ENCODE peak calls at places on chromosomes 5 and 9, in seven cellular contexts. Y is IMR-90, L is cardiac fibroblast, R is K562, C is nephron progenitor cell, A is colonic mucosa, F is mammary epithelial cell. B is an unnamed sample.

GRCh38 chr5:131977212-131977604 is 31.7 kb upstream of the MEIKIN start:
- DNase-seq in F (no peak), R (no peak), C (no peak), Y (no peak), L (no peak), A (no peak), B (no peak)

GRCh38 chr9:126164796-126165525 is 161.7 kb upstream of the MVB12B start:
- DNase-seq in A (no peak), R (no peak), F (no peak), L (no peak), Y (no peak), C (no peak), B (no peak)

GRCh38 chr5:116799401-116799800 is 224.8 kb upstream of the SEMA6A start:
- DNase-seq in L (no peak), F (no peak), C (no peak), Y (no peak), A (no peak), R (no peak), B (no peak)

GRCh38 chr9:97714435-97714834 is 17.3 kb upstream of the XPA start:
- DNase-seq in L (peak; percentile 28), C (no peak), A (no peak), R (no peak), F (peak; percentile 97), Y (peak; percentile 56), B (peak; percentile 71)

GRCh38 chr9:137397675-137398423 is 25.1 kb downstream of the EXD3 start:
- DNase-seq in L (no peak), C (no peak), A (no peak), R (no peak), Y (no peak), F (no peak), B (no peak)

GRCh38 chr9:134591573-134591981 is 50.0 kb upstream of the COL5A1 start:
- DNase-seq in A (no peak), R (no peak), Y (no peak), C (no peak), F (no peak), L (peak; percentile 61), B (peak; percentile 67)

GRCh38 chr9:26744362-26744965 is 148.1 kb downstream of the CAAP1 start:
- DNase-seq in R (no peak), Y (peak; percentile 38), F (peak; percentile 9), L (peak; percentile 49), A (no peak), C (no peak), B (no peak)

GRCh38 chr5:57492632-57493031 is 10.0 kb upstream of the ACTBL2 start:
- DNase-seq in R (no peak), F (no peak), A (no peak), C (no peak), L (peak; percentile 27), Y (no peak), B (no peak)

GRCh38 chr9:4117835-4118610 is 181.8 kb downstream of the GLIS3 start:
- DNase-seq in R (peak; percentile 61), L (no peak), Y (no peak), C (no peak), F (no peak), A (peak; percentile 38), B (no peak)

GRCh38 chr5:6302684-6303083 is 75.7 kb downstream of the MED10 start:
- DNase-seq in L (no peak), C (peak; percentile 43), Y (no peak), F (no peak), R (no peak), A (no peak), B (no peak)

GRCh38 chr9:35511453-35511852 is 21.5 kb downstream of the RUSC2 start:
- DNase-seq in Y (no peak), R (no peak), F (no peak), C (no peak), L (no peak), A (no peak), B (no peak)
- TF ChIP-seq CTCF in Y (no peak), R (no peak), F (no peak), C (no peak), L (no peak), A (no peak), B (no peak)

GRCh38 chr9:42852133-42852532 is 668.7 kb downstream of the SPATA31A6 start:
- DNase-seq in A (peak; percentile 70), F (peak; percentile 64), Y (no peak), R (no peak), C (peak; percentile 49), L (peak; percentile 0), B (no peak)
- TF ChIP-seq CTCF in A (peak; percentile 32), F (peak; percentile 32), Y (no peak), R (no peak), C (no peak), L (peak; percentile 17), B (no peak)

GRCh38 chr5:144196612-144197011 is 25.9 kb downstream of the KCTD16 start:
- DNase-seq in L (no peak), A (no peak), F (no peak), C (no peak), Y (no peak), R (no peak), B (no peak)
- TF ChIP-seq CTCF in L (no peak), A (no peak), F (no peak), C (no peak), Y (no peak), R (no peak), B (no peak)

DNA sequence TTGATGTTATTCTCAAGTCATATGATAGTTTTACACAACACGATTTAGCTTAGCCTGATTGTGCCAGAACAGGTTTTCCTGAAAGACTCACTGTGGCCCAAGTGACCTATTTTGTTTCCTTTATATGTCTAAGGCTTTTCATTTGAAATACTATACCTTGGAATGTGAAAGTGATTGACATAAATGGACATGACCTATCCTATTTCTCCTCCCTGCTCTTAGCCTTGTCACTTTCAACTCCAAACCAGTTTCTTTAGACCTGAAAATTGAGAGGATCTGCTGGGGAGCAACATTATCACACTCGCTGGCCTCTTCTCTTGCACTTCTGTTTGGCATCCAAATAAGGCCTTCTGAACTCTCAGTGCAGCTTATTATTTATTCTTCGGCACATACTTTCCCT is 496.8 kb downstream of the MAT2B start:
- DNase-seq in A (no peak), R (no peak), L (no peak), Y (no peak), F (peak; percentile 8), C (no peak), B (no peak)
- TF ChIP-seq CTCF in A (no peak), R (no peak), L (no peak), Y (no peak), F (no peak), C (no peak), B (no peak)

DNA sequence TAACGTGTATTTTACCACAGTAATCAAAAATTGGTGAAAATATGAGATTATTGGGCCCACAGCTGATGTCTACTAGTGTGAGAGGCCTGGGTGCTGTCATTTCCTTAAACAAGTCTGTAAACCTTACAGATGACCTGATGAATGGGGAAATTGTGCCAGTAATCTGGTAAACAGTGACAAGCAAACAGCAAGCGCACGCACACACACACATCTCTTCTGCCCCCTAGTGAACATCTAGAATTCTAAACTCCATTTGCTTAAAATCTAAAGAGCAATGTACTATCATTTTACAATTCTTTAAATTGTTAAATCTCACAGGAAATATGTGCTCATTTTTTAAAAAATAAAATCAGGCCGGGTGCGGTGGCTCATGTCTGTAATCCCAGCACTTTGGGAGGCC is 7.5 kb upstream of the RAPGEF1 start:
- DNase-seq in Y (peak; percentile 58), F (peak; percentile 42), A (no peak), R (no peak), C (no peak), L (peak; percentile 80), B (peak; percentile 47)
- TF ChIP-seq CTCF in Y (peak; percentile 68), F (peak; percentile 71), A (no peak), R (peak; percentile 83), C (peak; percentile 31), L (peak; percentile 71), B (peak; percentile 64)

GRCh38 chr5:140734354-140734753 is 34.1 kb downstream of the ZMAT2 start:
- DNase-seq in A (no peak), L (peak; percentile 14), Y (no peak), R (peak; percentile 59), F (no peak), C (no peak), B (no peak)
- TF ChIP-seq CTCF in A (peak; percentile 18), L (peak; percentile 22), Y (peak; percentile 13), R (peak; percentile 84), F (peak; percentile 44), C (no peak), B (peak; percentile 30)

DNA sequence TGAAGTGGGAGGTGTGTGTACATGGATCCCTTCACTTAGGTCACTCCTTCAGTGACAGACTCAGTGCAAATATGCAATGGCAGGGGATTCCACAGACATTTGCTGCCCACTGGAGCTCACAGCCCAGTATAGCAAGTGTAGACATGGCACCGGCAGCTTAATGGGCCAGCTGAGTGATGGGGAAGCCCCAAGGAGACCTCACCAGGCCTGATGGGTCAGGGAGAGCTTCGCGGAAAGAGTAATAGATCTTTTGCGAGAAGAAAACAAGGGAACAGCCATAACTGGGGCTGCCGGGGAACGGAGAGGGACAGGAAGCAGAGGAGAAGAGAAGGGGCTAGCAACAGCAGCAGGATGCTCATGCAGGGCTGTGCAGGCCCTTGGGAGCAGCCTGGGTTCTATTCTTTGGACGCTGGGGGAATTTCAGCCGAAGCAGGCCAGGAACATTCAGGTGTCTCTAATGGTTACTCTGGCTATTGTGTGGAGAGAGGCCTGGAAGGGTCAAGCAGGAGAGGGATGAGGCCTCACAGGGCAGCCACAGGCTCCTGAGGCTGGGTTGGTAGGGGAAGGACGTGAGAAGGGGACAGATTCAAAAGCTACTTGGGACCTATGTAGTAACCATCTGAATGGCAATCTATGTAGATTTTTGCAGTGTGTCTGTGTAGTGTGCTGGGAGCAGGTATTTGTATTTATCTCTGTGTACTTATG is 27.0 kb downstream of the TCF7 start:
- DNase-seq in F (peak; percentile 19), L (no peak), R (no peak), Y (no peak), A (no peak), C (no peak), B (no peak)
- TF ChIP-seq CTCF in F (peak; percentile 14), L (no peak), R (peak; percentile 25), Y (peak; percentile 31), A (no peak), C (no peak), B (peak; percentile 14)

B was measured in AG09309.